ENCODE peak calls at places on chromosomes 16 and 17, in six cellular contexts. S, F, B, A, W and V are unnamed samples. For H3K36me3, the result is how much of the 10 kb centered on the place peaks cover.

GRCh38 chr16:65663774-65664173 is 541.9 kb upstream of the CDH11 start:
- DNase-seq in W (no peak), S (no peak), F (no peak), B (no peak), A (no peak), V (no peak)

GRCh38 chr16:68948230-68948910 is 105.0 kb downstream of the TANGO6 start:
- DNase-seq in F (no peak), A (no peak), B (no peak), W (no peak), S (no peak), V (no peak)

GRCh38 chr17:17258998-17259397 is 22.0 kb upstream of the FLCN start:
- DNase-seq in W (no peak), S (no peak), F (no peak), B (no peak), A (no peak), V (no peak)

GRCh38 chr16:66486773-66487579 is 59.9 kb downstream of the BEAN1 start:
- DNase-seq in F (peak), A (no peak), B (peak), W (peak), S (no peak), V (no peak)

GRCh38 chr16:14961405-14962186 is 13.2 kb upstream of the PDXDC1 start:
- DNase-seq in F (no peak), A (no peak), B (no peak), S (no peak), W (no peak), V (no peak)

GRCh38 chr16:84278968-84279367 is 15.7 kb upstream of the WFDC1 start:
- DNase-seq in F (no peak), W (no peak), B (no peak), A (no peak), S (peak), V (no peak)

GRCh38 chr17:56902350-56902749 is 11.5 kb downstream of the TRIM25 start:
- DNase-seq in F (peak), S (no peak), B (no peak), W (peak), A (no peak), V (no peak)

GRCh38 chr16:19315889-19316288 is 30.4 kb downstream of the CLEC19A start:
- DNase-seq in F (no peak), W (no peak), S (no peak), A (no peak), B (no peak), V (no peak)

GRCh38 chr16:56400458-56400857 is 24.9 kb downstream of the AMFR start:
- DNase-seq in A (no peak), B (no peak), S (no peak), F (no peak), W (no peak), V (no peak)
- H3K36me3 ChIP-seq in A (under half), B (under half), S (under half), F (half or more), W (under half), V (under half)

DNA sequence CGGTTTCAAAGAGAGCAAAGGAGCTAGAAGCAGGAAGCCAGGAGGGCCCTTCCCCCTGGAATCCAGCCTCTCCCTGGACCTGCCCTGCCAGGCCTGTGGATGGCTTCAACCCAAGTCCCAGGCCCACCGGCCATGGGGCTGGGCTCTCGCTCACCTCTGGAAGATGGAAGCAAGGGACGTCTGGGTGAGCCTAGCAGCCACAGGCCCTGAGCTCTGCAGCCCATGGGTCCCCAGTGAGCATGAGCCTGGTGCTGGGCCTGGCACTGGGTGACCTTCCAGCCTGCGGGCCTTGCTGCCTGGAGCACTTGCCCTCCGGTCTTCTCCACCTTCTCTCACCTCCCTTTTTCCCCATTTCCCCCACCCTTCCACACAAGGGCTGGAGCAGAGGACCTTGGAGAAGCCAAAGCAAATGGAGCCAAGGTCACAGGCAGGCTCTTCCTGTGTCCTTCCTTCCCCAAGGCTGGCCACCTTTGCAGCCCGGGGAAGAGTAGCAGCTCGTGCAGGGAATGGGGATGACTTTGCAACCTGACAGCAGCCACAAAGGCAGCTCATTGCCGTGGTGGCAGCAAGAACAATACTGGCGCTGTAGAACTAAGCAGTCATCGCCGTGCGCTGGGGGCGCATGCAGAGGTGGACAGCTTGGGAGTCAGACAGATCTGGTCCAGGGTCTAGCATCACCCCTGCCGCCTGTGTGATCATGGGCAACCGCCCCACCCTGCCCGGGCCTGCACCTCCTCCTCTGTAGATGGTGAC is 86.6 kb downstream of the AMFR start:
- DNase-seq in W (no peak), S (no peak), B (no peak), A (no peak), F (no peak), V (no peak)
- H3K36me3 ChIP-seq in W (under half), S (under half), B (under half), A (under half), F (under half), V (under half)

GRCh38 chr16:4787627-4788482 is at the start of gene SEPTIN12:
- DNase-seq in A (no peak), B (no peak), F (no peak), S (peak), W (no peak), V (no peak)
- H3K36me3 ChIP-seq in A (under half), B (under half), F (under half), S (under half), W (under half), V (under half)

GRCh38 chr16:89484088-89484501 is 6.3 kb downstream of the ANKRD11 start:
- DNase-seq in F (peak), B (no peak), S (no peak), W (no peak), A (no peak), V (no peak)
- H3K36me3 ChIP-seq in F (under half), B (under half), S (under half), W (under half), A (under half), V (under half)

DNA sequence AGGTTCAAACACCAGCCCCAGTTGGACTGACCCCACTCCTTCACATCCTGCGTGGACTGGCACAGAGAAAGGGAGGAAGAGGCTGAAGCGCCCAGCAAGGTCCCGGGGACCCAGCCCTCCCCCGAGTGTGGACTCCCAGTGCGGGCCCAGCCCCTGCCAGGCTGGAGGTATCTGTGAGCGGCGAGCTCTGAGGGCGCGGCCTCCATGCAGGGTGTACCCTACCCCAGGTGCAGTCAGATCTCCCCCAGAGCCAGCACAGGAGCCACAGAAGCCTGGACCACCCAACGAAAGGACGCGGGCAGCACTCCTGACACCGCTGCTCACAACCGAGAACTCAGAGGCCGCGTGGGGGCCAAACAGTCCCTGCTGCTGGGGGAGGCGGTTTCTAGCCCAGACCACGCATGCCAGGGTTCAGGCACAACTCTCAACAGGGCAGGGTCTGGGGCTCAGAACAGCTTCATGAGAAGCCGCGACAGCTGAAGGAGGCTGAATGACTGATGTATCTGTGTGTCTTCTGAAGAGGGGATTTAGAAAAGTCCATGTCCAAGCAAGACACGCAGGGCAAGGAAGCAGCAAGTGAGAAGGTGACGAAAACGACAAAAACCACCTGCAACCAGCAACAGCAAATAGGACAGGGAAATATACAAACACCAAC is 8.5 kb downstream of the SLC38A10 start:
- DNase-seq in S (no peak), W (no peak), B (no peak), A (no peak), F (no peak), V (no peak)
- H3K36me3 ChIP-seq in S (under half), W (under half), B (under half), A (under half), F (under half), V (under half)

GRCh38 chr17:44190496-44190895 is 3.7 kb downstream of the TMUB2 start:
- DNase-seq in W (no peak), A (no peak), F (no peak), S (no peak), B (no peak), V (no peak)
- H3K36me3 ChIP-seq in W (under half), A (under half), F (half or more), S (under half), B (under half), V (under half)

GRCh38 chr17:70901870-70902269 is 732.5 kb downstream of the KCNJ2 start:
- DNase-seq in S (no peak), F (no peak), B (no peak), W (no peak), A (no peak), V (no peak)

GRCh38 chr17:70906808-70907207 is 737.5 kb downstream of the KCNJ2 start:
- DNase-seq in B (no peak), W (no peak), A (no peak), S (peak), F (no peak), V (no peak)

GRCh38 chr17:70905796-70906195 is 736.5 kb downstream of the KCNJ2 start:
- DNase-seq in F (no peak), B (peak), S (no peak), A (no peak), W (no peak), V (no peak)
- H3K36me3 ChIP-seq in F (under half), B (under half), S (under half), A (under half), W (under half), V (under half)

GRCh38 chr16:24174977-24175376 is 81.2 kb upstream of the CACNG3 start:
- DNase-seq in B (no peak), S (no peak), W (no peak), A (no peak), F (no peak), V (no peak)

GRCh38 chr16:24170407-24170806 is 85.7 kb upstream of the CACNG3 start:
- DNase-seq in W (no peak), A (no peak), S (no peak), F (no peak), B (no peak), V (no peak)

GRCh38 chr16:24178496-24178895 is 77.6 kb upstream of the CACNG3 start:
- DNase-seq in S (peak), W (no peak), F (no peak), A (no peak), B (no peak), V (no peak)

GRCh38 chr16:24180451-24180850 is 75.7 kb upstream of the CACNG3 start:
- DNase-seq in B (no peak), F (no peak), W (no peak), A (no peak), S (no peak), V (no peak)

DNA sequence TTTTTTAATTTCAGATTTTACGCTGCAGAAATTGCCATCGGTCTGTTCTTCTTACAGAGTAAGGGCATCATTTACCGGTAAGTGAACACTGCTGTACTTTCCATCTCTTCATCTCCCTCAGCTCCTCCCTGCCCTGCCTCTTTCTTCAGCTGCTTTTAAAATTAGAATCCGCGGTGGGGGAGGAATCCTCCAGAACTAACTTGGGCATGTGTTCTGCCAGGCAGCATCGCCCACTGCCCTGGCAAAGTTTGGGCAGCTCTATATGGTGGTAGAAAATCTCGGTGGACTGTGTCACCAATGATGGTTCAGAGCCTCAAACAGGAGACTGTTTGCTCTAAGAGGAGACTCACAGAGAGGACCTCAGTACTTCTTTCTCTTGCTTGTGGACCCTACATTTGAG is 81.6 kb upstream of the CACNG3 start:
- DNase-seq in A (no peak), W (no peak), S (no peak), F (no peak), B (no peak), V (no peak)
- H3K36me3 ChIP-seq in A (under half), W (under half), S (under half), F (under half), B (under half), V (under half)